ENCODE peak calls at places on chromosomes 13 and 19, in five cellular contexts. I is HepG2, X is K562, O is upper lobe of left lung, J is GM12878. U is an unnamed sample.

GRCh38 chr19:44059229-44059628 is 7.4 kb downstream of the ZNF223 start:
- ATAC-seq in I (no peak), X (no peak), O (no peak), J (no peak), U (no peak)

GRCh38 chr13:20399961-20400360 is 125.7 kb downstream of the CRYL1 start:
- ATAC-seq in I (no peak), X (no peak), O (no peak), J (no peak), U (no peak)

GRCh38 chr19:16095071-16095571 is 16.6 kb upstream of the RAB8A start:
- ATAC-seq in I (no peak), X (no peak), O (peak; percentile 25), J (peak; percentile 15), U (peak; percentile 13)

GRCh38 chr13:75621147-75621546 is 15.0 kb upstream of the LMO7 start:
- ATAC-seq in I (no peak), X (no peak), O (no peak), J (no peak), U (no peak)

GRCh38 chr13:77388944-77389616 is 62.2 kb upstream of the MYCBP2 start:
- ATAC-seq in I (no peak), X (no peak), O (no peak), J (peak; percentile 56), U (no peak)

GRCh38 chr13:73072501-73072900 is 13.7 kb downstream of the KLF5 start:
- ATAC-seq in I (no peak), X (no peak), O (no peak), J (no peak), U (no peak)

GRCh38 chr19:44607049-44607448 is 6.3 kb upstream of the IGSF23 start:
- ATAC-seq in I (no peak), X (no peak), O (no peak), J (no peak), U (peak; percentile 50)

GRCh38 chr13:98459721-98460370 is 117.1 kb downstream of the STK24 start:
- ATAC-seq in I (no peak), X (no peak), O (no peak), J (no peak), U (no peak)

DNA sequence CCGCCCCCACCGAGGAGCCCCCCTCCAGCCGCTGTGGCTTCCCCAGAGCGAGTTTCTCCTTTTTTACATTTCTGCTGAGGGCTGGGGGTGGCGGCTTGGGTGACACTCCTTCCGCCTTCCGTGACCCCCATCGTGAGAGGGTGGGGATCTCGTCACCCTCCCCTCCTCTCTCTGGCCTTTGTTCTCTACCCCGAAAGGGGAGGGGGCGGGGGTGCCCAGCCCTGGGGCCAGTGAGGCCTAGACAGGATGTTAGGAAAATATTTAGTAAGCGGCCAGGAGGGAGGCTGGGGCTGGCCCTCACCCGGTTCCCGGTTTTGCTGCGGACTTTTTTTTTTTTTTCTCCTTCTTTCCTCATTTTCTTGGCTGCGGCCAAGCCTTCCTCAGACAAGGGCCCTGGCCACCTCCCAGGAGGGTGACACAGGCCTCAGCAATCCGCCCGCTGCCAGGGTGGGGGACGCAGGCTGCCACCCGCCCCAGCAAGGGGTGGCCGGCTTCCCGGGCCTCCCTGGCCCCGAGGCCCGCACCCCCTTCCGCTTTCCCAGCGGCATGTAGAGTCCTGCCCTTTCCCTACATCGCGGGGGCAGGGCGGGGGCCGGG is 3.9 kb downstream of the MIDN start:
- ATAC-seq in I (peak; percentile 8), X (no peak), O (peak; percentile 78), J (peak; percentile 15), U (peak; percentile 57)
- H3K4me1 ChIP-seq in I (peaks cover 49% of the 10 kb centered on the region), X (peaks cover 22% of the 10 kb centered on the region), O (peaks cover 59% of the 10 kb centered on the region), J (peaks cover 10% of the 10 kb centered on the region), U (peaks cover 75% of the 10 kb centered on the region)

GRCh38 chr13:71754407-71754974 is 112.5 kb downstream of the DACH1 start:
- ATAC-seq in I (no peak), X (no peak), O (no peak), J (no peak), U (peak; percentile 71)

GRCh38 chr13:71751074-71751473 is 115.9 kb downstream of the DACH1 start:
- ATAC-seq in I (no peak), X (no peak), O (no peak), J (no peak), U (no peak)
- TF ChIP-seq EP300 in I (no peak), X (no peak), O (no peak), J (no peak), U (no peak)

DNA sequence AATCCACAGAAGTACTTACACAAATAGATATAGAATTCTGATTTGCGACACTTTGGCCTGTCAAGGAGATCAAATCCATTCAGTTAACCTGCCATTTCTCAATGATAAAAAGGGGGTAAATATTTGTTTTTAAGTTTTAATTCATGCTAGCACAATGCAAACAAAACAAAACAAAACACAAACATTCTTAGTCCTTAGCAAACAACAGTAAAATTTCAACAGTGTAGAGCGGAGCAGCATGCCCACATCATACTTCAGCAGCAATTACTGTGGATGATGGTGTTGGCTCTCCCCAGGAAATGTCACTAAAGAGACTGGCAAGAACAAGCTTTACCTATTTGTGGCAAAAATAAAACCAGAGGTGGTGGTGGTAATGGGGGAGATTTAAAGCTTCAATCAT is 625.2 kb upstream of the PCDH20 start:
- ATAC-seq in I (no peak), X (no peak), O (no peak), J (no peak), U (no peak)
- TF ChIP-seq POLR2AphosphoS5 in I (no peak), X (no peak), O (no peak), J (no peak), U (no peak)

GRCh38 chr13:51178456-51179074 is 43.6 kb upstream of the FAM124A start:
- ATAC-seq in I (no peak), X (no peak), O (no peak), J (no peak), U (no peak)
- H3K4me1 ChIP-seq in I (no peaks in the 10 kb centered on the region), X (no peaks in the 10 kb centered on the region), O (peaks cover 1% of the 10 kb centered on the region), J (no peaks in the 10 kb centered on the region), U (no peaks in the 10 kb centered on the region)

DNA sequence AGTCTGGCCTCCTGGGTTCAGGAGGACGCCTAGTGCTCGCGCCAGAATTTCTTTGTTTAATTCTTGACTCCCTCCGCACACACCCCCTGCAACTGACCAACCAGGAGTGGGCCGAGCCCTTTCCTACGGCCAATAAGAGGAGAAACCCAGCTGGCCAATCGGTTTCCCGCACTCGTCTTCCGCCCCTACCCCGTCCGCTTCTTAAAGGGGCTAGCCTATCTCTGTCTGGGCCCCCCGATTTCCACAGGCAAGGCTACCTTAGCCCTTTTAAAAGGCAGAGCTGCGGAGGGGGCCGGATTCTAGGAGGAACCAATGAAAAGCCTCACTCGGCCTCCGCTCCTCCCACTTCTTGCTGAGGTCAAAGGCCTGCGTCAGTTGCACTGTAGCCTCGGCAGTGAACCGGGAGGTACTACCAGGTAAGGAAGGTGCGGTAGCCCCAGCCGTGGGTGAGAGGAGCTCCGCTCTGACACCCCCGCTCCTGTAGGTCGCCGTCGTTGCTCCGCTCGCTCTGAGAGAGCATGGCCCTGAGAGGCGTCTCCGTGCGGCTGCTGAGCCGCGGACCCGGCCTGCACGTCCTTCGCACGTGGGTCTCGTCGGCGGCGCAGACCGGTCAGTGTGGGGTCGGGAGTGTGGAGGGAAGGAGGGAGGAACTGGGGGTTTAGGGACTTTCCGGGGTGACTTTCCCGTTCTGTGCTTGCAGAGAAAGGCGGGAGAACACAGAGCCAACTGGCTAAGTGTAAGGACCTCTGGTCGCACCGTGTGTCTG is at the start of gene GCDH:
- ATAC-seq in I (peak; percentile 94), X (peak; percentile 91), O (peak; percentile 99), J (peak; percentile 97), U (peak; percentile 99)
- TF ChIP-seq EP300 in I (no peak), X (peak; percentile 13), O (no peak), J (no peak), U (no peak)